ENCODE peak calls at places on chromosomes 7 and 10, in five cellular contexts. One of them, this sample, is unnamed.

GRCh38 chr7:148912758-148913541 is 28.9 kb upstream of the EZH2 start:
- DNase-seq in astrocyte: no peak
- DNase-seq in neuronal stem cell: no peak
- DNase-seq in heart left ventricle: no peak
- DNase-seq in trophoblast cell: no peak
- DNase-seq in this sample: no peak

GRCh38 chr7:41817386-41817785 is 114.5 kb upstream of the INHBA start:
- DNase-seq in astrocyte: peak
- DNase-seq in neuronal stem cell: no peak
- DNase-seq in heart left ventricle: no peak
- DNase-seq in trophoblast cell: no peak
- DNase-seq in this sample: peak

GRCh38 chr7:147569514-147569913 is 1021.1 kb upstream of the C7orf33 start:
- DNase-seq in astrocyte: no peak
- DNase-seq in neuronal stem cell: no peak
- DNase-seq in heart left ventricle: no peak
- DNase-seq in trophoblast cell: peak
- DNase-seq in this sample: peak

GRCh38 chr10:7329219-7329618 is 81.6 kb downstream of the SFMBT2 start:
- DNase-seq in astrocyte: no peak
- DNase-seq in neuronal stem cell: no peak
- DNase-seq in heart left ventricle: no peak
- DNase-seq in trophoblast cell: no peak
- DNase-seq in this sample: no peak

GRCh38 chr10:48455392-48456151 is 149.1 kb downstream of the MAPK8 start:
- DNase-seq in astrocyte: no peak
- DNase-seq in neuronal stem cell: no peak
- DNase-seq in heart left ventricle: peak
- DNase-seq in trophoblast cell: peak
- DNase-seq in this sample: no peak

GRCh38 chr10:36089790-36090391 is 447.8 kb upstream of the FZD8 start:
- DNase-seq in astrocyte: no peak
- DNase-seq in neuronal stem cell: no peak
- DNase-seq in heart left ventricle: peak
- DNase-seq in trophoblast cell: no peak
- DNase-seq in this sample: no peak

GRCh38 chr10:1116696-1117254 is 60.6 kb downstream of the WDR37 start:
- DNase-seq in astrocyte: no peak
- DNase-seq in neuronal stem cell: no peak
- DNase-seq in heart left ventricle: no peak
- DNase-seq in trophoblast cell: no peak
- DNase-seq in this sample: no peak

GRCh38 chr7:39453743-39454355 is 112.4 kb upstream of the YAE1 start:
- DNase-seq in astrocyte: peak
- DNase-seq in neuronal stem cell: peak
- DNase-seq in heart left ventricle: no peak
- DNase-seq in trophoblast cell: peak
- DNase-seq in this sample: no peak

GRCh38 chr10:646118-646524 is 43.3 kb downstream of the DIP2C start:
- DNase-seq in astrocyte: no peak
- DNase-seq in neuronal stem cell: no peak
- DNase-seq in heart left ventricle: no peak
- DNase-seq in trophoblast cell: no peak
- DNase-seq in this sample: no peak

GRCh38 chr7:110650313-110650712 is 440.6 kb upstream of the LRRN3 start:
- DNase-seq in astrocyte: no peak
- DNase-seq in neuronal stem cell: no peak
- DNase-seq in heart left ventricle: no peak
- DNase-seq in trophoblast cell: peak
- DNase-seq in this sample: no peak

GRCh38 chr10:7308826-7309225 is 102.0 kb downstream of the SFMBT2 start:
- DNase-seq in astrocyte: no peak
- DNase-seq in neuronal stem cell: no peak
- DNase-seq in heart left ventricle: no peak
- DNase-seq in trophoblast cell: no peak
- DNase-seq in this sample: no peak

GRCh38 chr10:3977761-3978160 is 192.8 kb upstream of the KLF6 start:
- DNase-seq in astrocyte: no peak
- DNase-seq in neuronal stem cell: no peak
- DNase-seq in heart left ventricle: no peak
- DNase-seq in trophoblast cell: peak
- DNase-seq in this sample: no peak

GRCh38 chr7:156640949-156641485 is 443 bp downstream of the RNF32 start:
- DNase-seq in astrocyte: peak
- DNase-seq in neuronal stem cell: no peak
- DNase-seq in heart left ventricle: no peak
- DNase-seq in trophoblast cell: peak
- DNase-seq in this sample: no peak

GRCh38 chr10:105644559-105644958 is 1003.5 kb downstream of the SORCS3 start:
- DNase-seq in astrocyte: no peak
- DNase-seq in neuronal stem cell: no peak
- DNase-seq in heart left ventricle: no peak
- DNase-seq in trophoblast cell: no peak
- DNase-seq in this sample: no peak

GRCh38 chr7:39073432-39073831 is 95.7 kb downstream of the POU6F2 start:
- DNase-seq in astrocyte: no peak
- DNase-seq in neuronal stem cell: peak
- DNase-seq in heart left ventricle: no peak
- DNase-seq in trophoblast cell: peak
- DNase-seq in this sample: no peak

GRCh38 chr10:14386202-14386593 is 55.5 kb upstream of the FRMD4A start:
- DNase-seq in astrocyte: peak
- DNase-seq in neuronal stem cell: no peak
- DNase-seq in heart left ventricle: no peak
- DNase-seq in trophoblast cell: peak
- DNase-seq in this sample: peak

GRCh38 chr7:18472161-18472483 is 23.4 kb upstream of the HDAC9 start:
- DNase-seq in astrocyte: no peak
- DNase-seq in neuronal stem cell: no peak
- DNase-seq in heart left ventricle: no peak
- DNase-seq in trophoblast cell: no peak
- DNase-seq in this sample: no peak

GRCh38 chr10:30818010-30818660 is 188.6 kb upstream of the LYZL2 start:
- DNase-seq in astrocyte: peak
- DNase-seq in neuronal stem cell: no peak
- DNase-seq in heart left ventricle: peak
- DNase-seq in trophoblast cell: peak
- DNase-seq in this sample: no peak

GRCh38 chr7:127667017-127667670 is 15.2 kb downstream of the SND1 start:
- DNase-seq in astrocyte: peak
- DNase-seq in neuronal stem cell: no peak
- DNase-seq in heart left ventricle: no peak
- DNase-seq in trophoblast cell: peak
- DNase-seq in this sample: peak

GRCh38 chr10:75425291-75426079 is 5.9 kb upstream of the LRMDA start:
- DNase-seq in astrocyte: no peak
- DNase-seq in neuronal stem cell: no peak
- DNase-seq in heart left ventricle: no peak
- DNase-seq in trophoblast cell: no peak
- DNase-seq in this sample: no peak

GRCh38 chr10:130973127-130973839 is 338.2 kb downstream of the TCERG1L start:
- DNase-seq in astrocyte: no peak
- DNase-seq in neuronal stem cell: no peak
- DNase-seq in heart left ventricle: no peak
- DNase-seq in trophoblast cell: no peak
- DNase-seq in this sample: no peak

GRCh38 chr10:104321716-104322415 is 16.4 kb downstream of the ITPRIP start:
- DNase-seq in astrocyte: peak
- DNase-seq in neuronal stem cell: no peak
- DNase-seq in heart left ventricle: no peak
- DNase-seq in trophoblast cell: no peak
- DNase-seq in this sample: no peak

GRCh38 chr7:115789901-115790300 is 240.7 kb downstream of the TFEC start:
- DNase-seq in astrocyte: no peak
- DNase-seq in neuronal stem cell: no peak
- DNase-seq in heart left ventricle: no peak
- DNase-seq in trophoblast cell: no peak
- DNase-seq in this sample: no peak

GRCh38 chr10:76523798-76524231 is 1092.4 kb downstream of the LRMDA start:
- DNase-seq in astrocyte: peak
- DNase-seq in neuronal stem cell: no peak
- DNase-seq in heart left ventricle: no peak
- DNase-seq in trophoblast cell: no peak
- DNase-seq in this sample: no peak

GRCh38 chr10:28558923-28559508 is 26.1 kb downstream of the WAC start:
- DNase-seq in astrocyte: no peak
- DNase-seq in neuronal stem cell: no peak
- DNase-seq in heart left ventricle: no peak
- DNase-seq in trophoblast cell: no peak
- DNase-seq in this sample: no peak

GRCh38 chr7:46286346-46286745 is 365.3 kb upstream of the IGFBP3 start:
- DNase-seq in astrocyte: no peak
- DNase-seq in neuronal stem cell: no peak
- DNase-seq in heart left ventricle: no peak
- DNase-seq in trophoblast cell: peak
- DNase-seq in this sample: peak

GRCh38 chr10:79192677-79193003 is 123.9 kb downstream of the ZMIZ1 start:
- DNase-seq in astrocyte: peak
- DNase-seq in neuronal stem cell: no peak
- DNase-seq in heart left ventricle: no peak
- DNase-seq in trophoblast cell: peak
- DNase-seq in this sample: no peak

GRCh38 chr10:51696251-51696650 is 3.1 kb downstream of the CSTF2T start:
- DNase-seq in astrocyte: no peak
- DNase-seq in neuronal stem cell: no peak
- DNase-seq in heart left ventricle: no peak
- DNase-seq in trophoblast cell: no peak
- DNase-seq in this sample: no peak

GRCh38 chr10:112289373-112290053 is 6.3 kb downstream of the TECTB start:
- DNase-seq in astrocyte: no peak
- DNase-seq in neuronal stem cell: no peak
- DNase-seq in heart left ventricle: no peak
- DNase-seq in trophoblast cell: no peak
- DNase-seq in this sample: no peak

GRCh38 chr10:112290054-112290373 is 6.8 kb downstream of the TECTB start:
- DNase-seq in astrocyte: no peak
- DNase-seq in neuronal stem cell: no peak
- DNase-seq in heart left ventricle: no peak
- DNase-seq in trophoblast cell: no peak
- DNase-seq in this sample: no peak

GRCh38 chr10:112287844-112288243 is 4.6 kb downstream of the TECTB start:
- DNase-seq in astrocyte: no peak
- DNase-seq in neuronal stem cell: no peak
- DNase-seq in heart left ventricle: no peak
- DNase-seq in trophoblast cell: no peak
- DNase-seq in this sample: no peak

GRCh38 chr10:112286837-112287818 is 3.9 kb downstream of the TECTB start:
- DNase-seq in astrocyte: no peak
- DNase-seq in neuronal stem cell: no peak
- DNase-seq in heart left ventricle: no peak
- DNase-seq in trophoblast cell: no peak
- DNase-seq in this sample: no peak

GRCh38 chr10:112288526-112288925 is 5.3 kb downstream of the TECTB start:
- DNase-seq in astrocyte: no peak
- DNase-seq in neuronal stem cell: peak
- DNase-seq in heart left ventricle: no peak
- DNase-seq in trophoblast cell: no peak
- DNase-seq in this sample: no peak
- H3K27ac ChIP-seq in astrocyte: no peak
- H3K27ac ChIP-seq in neuronal stem cell: peak
- H3K27ac ChIP-seq in heart left ventricle: no peak
- H3K27ac ChIP-seq in trophoblast cell: no peak
- H3K27ac ChIP-seq in this sample: no peak

GRCh38 chr7:94417921-94418320 is 23.2 kb downstream of the COL1A2 start:
- DNase-seq in astrocyte: no peak
- DNase-seq in neuronal stem cell: no peak
- DNase-seq in heart left ventricle: no peak
- DNase-seq in trophoblast cell: no peak
- DNase-seq in this sample: no peak
- H3K27ac ChIP-seq in astrocyte: peak
- H3K27ac ChIP-seq in neuronal stem cell: no peak
- H3K27ac ChIP-seq in heart left ventricle: no peak
- H3K27ac ChIP-seq in trophoblast cell: no peak
- H3K27ac ChIP-seq in this sample: no peak

DNA sequence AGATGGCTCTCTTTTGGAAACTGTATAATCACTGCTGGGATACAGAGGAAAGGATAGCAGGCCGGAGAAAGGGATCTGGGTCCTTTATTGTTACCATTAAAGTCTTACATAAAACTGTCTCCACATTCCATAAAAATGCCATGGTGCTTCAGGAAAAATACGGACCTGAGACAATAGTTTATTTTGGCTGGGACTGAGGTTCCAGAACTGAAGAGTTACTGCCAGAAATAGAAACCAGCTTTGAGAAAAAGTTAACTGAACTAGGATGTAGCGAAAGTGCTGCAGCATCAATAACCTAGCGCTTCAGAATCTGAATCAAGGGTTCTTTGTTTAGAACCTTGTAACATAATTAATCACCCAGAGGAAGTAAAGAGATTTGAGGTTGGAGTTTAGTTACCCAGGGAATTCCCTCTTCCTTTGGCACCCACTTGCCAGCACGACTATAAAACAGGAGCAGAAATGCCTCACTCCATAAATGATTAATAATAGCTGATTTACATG is 38.0 kb downstream of the MEOX2 start:
- DNase-seq in astrocyte: peak
- DNase-seq in neuronal stem cell: no peak
- DNase-seq in heart left ventricle: no peak
- DNase-seq in trophoblast cell: no peak
- DNase-seq in this sample: no peak
- H3K27ac ChIP-seq in astrocyte: no peak
- H3K27ac ChIP-seq in neuronal stem cell: no peak
- H3K27ac ChIP-seq in heart left ventricle: no peak
- H3K27ac ChIP-seq in trophoblast cell: no peak
- H3K27ac ChIP-seq in this sample: no peak

GRCh38 chr7:131540491-131541162 is 15.8 kb downstream of the PODXL start:
- DNase-seq in astrocyte: no peak
- DNase-seq in neuronal stem cell: no peak
- DNase-seq in heart left ventricle: no peak
- DNase-seq in trophoblast cell: no peak
- DNase-seq in this sample: no peak

GRCh38 chr7:131546126-131546525 is 10.3 kb downstream of the PODXL start:
- DNase-seq in astrocyte: no peak
- DNase-seq in neuronal stem cell: no peak
- DNase-seq in heart left ventricle: no peak
- DNase-seq in trophoblast cell: peak
- DNase-seq in this sample: no peak

GRCh38 chr7:131544449-131545425 is 11.7 kb downstream of the PODXL start:
- DNase-seq in astrocyte: no peak
- DNase-seq in neuronal stem cell: no peak
- DNase-seq in heart left ventricle: no peak
- DNase-seq in trophoblast cell: no peak
- DNase-seq in this sample: no peak

GRCh38 chr7:131544021-131544420 is 12.4 kb downstream of the PODXL start:
- DNase-seq in astrocyte: no peak
- DNase-seq in neuronal stem cell: no peak
- DNase-seq in heart left ventricle: no peak
- DNase-seq in trophoblast cell: no peak
- DNase-seq in this sample: no peak

DNA sequence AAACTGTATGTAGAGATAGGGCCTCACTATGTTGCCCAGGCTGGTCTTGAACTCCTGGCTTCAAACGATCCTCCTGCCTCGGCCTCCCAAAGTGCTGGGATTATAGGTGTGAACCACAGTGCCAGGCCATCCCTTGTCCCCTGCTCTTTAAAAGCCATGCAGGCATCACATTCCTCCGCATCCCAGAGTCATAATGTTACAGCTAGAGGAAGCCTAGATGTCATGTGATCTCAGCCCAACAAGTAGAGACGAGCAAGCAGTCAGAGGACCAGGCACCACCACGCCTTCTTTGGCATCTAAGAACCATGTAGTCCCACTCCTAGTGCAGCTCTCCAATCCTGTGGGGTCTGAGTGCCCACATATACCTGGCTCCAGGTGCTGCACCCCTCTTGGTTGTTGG is 13.1 kb downstream of the PODXL start:
- DNase-seq in astrocyte: no peak
- DNase-seq in neuronal stem cell: no peak
- DNase-seq in heart left ventricle: no peak
- DNase-seq in trophoblast cell: no peak
- DNase-seq in this sample: no peak
- H3K27ac ChIP-seq in astrocyte: no peak
- H3K27ac ChIP-seq in neuronal stem cell: no peak
- H3K27ac ChIP-seq in heart left ventricle: peak
- H3K27ac ChIP-seq in trophoblast cell: no peak
- H3K27ac ChIP-seq in this sample: no peak